ENCODE peak calls at places on chromosomes 2 and 18, in five cellular contexts. J is tibial artery, N is foreskin fibroblast, M is left lung, S is H1. W is an unnamed sample.

GRCh38 chr18:26549486-26550435 is 1.4 kb upstream of the KCTD1 start:
- DNase-seq in J (peak; percentile 89), S (no peak), M (peak; percentile 80), N (peak; percentile 72), W (no peak)

GRCh38 chr2:64470071-64470470 is 16.1 kb downstream of the LGALSL start:
- DNase-seq in S (no peak), N (no peak), J (no peak), M (no peak), W (no peak)

GRCh38 chr18:79048245-79048632 is 21.0 kb upstream of the ATP9B start:
- DNase-seq in M (no peak), J (no peak), N (no peak), S (no peak), W (no peak)

GRCh38 chr18:59904051-59904601 is 4.3 kb downstream of the PMAIP1 start:
- DNase-seq in M (no peak), S (no peak), J (no peak), N (no peak), W (no peak)

GRCh38 chr2:184449760-184450159 is 148.6 kb upstream of the ZNF804A start:
- DNase-seq in J (no peak), M (no peak), N (no peak), S (no peak), W (no peak)

GRCh38 chr2:198259496-198259895 is 455.1 kb downstream of the PLCL1 start:
- DNase-seq in N (no peak), M (no peak), J (no peak), S (no peak), W (no peak)

GRCh38 chr18:67845035-67845434 is 328.5 kb upstream of the DSEL start:
- DNase-seq in M (no peak), J (no peak), N (no peak), S (no peak), W (no peak)

GRCh38 chr18:71221405-71221804 is 932.6 kb downstream of the SOCS6 start:
- DNase-seq in J (no peak), S (no peak), N (no peak), M (no peak), W (no peak)

GRCh38 chr2:54107903-54108615 is 7.4 kb upstream of the ACYP2 start:
- DNase-seq in M (no peak), S (no peak), J (no peak), N (no peak), W (no peak)

GRCh38 chr18:36312806-36313395 is 15.4 kb downstream of the FHOD3 start:
- DNase-seq in N (no peak), J (no peak), S (no peak), M (no peak), W (no peak)

GRCh38 chr18:49628119-49628518 is 66.3 kb downstream of the LIPG start:
- DNase-seq in N (no peak), J (no peak), S (no peak), M (no peak), W (no peak)

GRCh38 chr18:55513199-55513598 is 74.8 kb downstream of the TCF4 start:
- DNase-seq in S (no peak), N (no peak), J (no peak), M (no peak), W (no peak)

GRCh38 chr2:18436408-18437077 is 123.9 kb downstream of the RDH14 start:
- DNase-seq in N (no peak), S (no peak), J (no peak), M (no peak), W (no peak)

GRCh38 chr2:147440694-147441093 is 404.1 kb upstream of the ACVR2A start:
- DNase-seq in J (no peak), M (no peak), N (no peak), S (no peak), W (no peak)

GRCh38 chr2:145058457-145058856 is 538.5 kb upstream of the ZEB2 start:
- DNase-seq in N (no peak), J (no peak), M (no peak), S (no peak), W (no peak)

GRCh38 chr2:51535763-51536162 is 503.8 kb upstream of the NRXN1 start:
- DNase-seq in S (no peak), J (no peak), M (no peak), N (no peak), W (no peak)

GRCh38 chr2:217162533-217162932 is 302.7 kb upstream of the TNP1 start:
- DNase-seq in J (no peak), M (no peak), N (peak; percentile 75), S (no peak), W (no peak)

GRCh38 chr2:238510911-238511613 is 84.3 kb downstream of the ASB1 start:
- DNase-seq in N (no peak), S (no peak), M (no peak), J (peak; percentile 51), W (no peak)

GRCh38 chr2:43405829-43406228 is 179.4 kb upstream of the ZFP36L2 start:
- DNase-seq in N (no peak), J (no peak), S (no peak), M (no peak), W (no peak)

GRCh38 chr2:159605441-159606178 is 10.7 kb downstream of the BAZ2B start:
- DNase-seq in M (no peak), N (no peak), J (no peak), S (no peak), W (no peak)

GRCh38 chr2:234839285-234839684 is 112.5 kb upstream of the SH3BP4 start:
- DNase-seq in M (no peak), J (no peak), S (no peak), N (no peak), W (no peak)

GRCh38 chr2:225464346-225465025 is 65.0 kb downstream of the NYAP2 start:
- DNase-seq in J (no peak), M (no peak), N (no peak), S (no peak), W (no peak)

GRCh38 chr2:225465827-225466226 is 66.3 kb downstream of the NYAP2 start:
- DNase-seq in N (no peak), S (peak; percentile 41), M (no peak), J (no peak), W (no peak)

GRCh38 chr2:225463449-225463848 is 63.9 kb downstream of the NYAP2 start:
- DNase-seq in N (no peak), M (no peak), S (no peak), J (no peak), W (no peak)

GRCh38 chr2:225468131-225468530 is 68.6 kb downstream of the NYAP2 start:
- DNase-seq in S (no peak), N (no peak), M (no peak), J (no peak), W (no peak)

GRCh38 chr2:225466891-225467604 is 67.5 kb downstream of the NYAP2 start:
- DNase-seq in J (no peak), N (no peak), S (no peak), M (no peak), W (no peak)
- TF ChIP-seq CTCF in J (no peak), N (no peak), S (no peak), M (no peak), W (no peak)

DNA sequence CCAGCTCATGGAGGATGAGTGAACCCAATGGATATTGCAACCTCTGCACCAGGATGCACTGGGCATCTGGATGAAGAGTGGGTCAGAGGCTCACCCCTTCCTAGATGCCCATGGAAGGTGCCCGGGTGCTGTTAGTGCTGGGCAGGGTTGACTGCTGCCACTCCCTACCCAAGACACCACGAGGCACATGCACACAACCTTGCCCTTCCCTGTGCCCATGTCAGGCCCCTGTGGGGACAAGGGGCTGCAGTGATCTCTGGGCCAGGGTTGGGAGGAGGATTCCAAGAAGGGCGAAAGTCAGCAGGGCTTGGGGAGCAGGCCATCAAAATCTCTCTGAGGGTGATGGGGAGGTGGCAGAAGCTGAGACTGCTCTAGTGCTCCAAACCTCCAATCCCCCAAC is 309.7 kb upstream of the ST6GAL2 start:
- DNase-seq in M (no peak), J (no peak), S (no peak), N (no peak), W (no peak)
- TF ChIP-seq CTCF in M (no peak), J (no peak), S (no peak), N (no peak), W (no peak)

GRCh38 chr2:121101093-121101715 is 183.8 kb downstream of the TFCP2L1 start:
- DNase-seq in S (no peak), M (no peak), J (no peak), N (no peak), W (no peak)

GRCh38 chr2:121096611-121097010 is 188.4 kb downstream of the TFCP2L1 start:
- DNase-seq in S (no peak), N (no peak), J (no peak), M (no peak), W (no peak)

GRCh38 chr2:121098556-121098955 is 186.4 kb downstream of the TFCP2L1 start:
- DNase-seq in M (no peak), S (no peak), N (no peak), J (no peak), W (no peak)

GRCh38 chr2:121102949-121103348 is 182.1 kb downstream of the TFCP2L1 start:
- DNase-seq in J (no peak), N (no peak), S (no peak), M (no peak), W (no peak)

DNA sequence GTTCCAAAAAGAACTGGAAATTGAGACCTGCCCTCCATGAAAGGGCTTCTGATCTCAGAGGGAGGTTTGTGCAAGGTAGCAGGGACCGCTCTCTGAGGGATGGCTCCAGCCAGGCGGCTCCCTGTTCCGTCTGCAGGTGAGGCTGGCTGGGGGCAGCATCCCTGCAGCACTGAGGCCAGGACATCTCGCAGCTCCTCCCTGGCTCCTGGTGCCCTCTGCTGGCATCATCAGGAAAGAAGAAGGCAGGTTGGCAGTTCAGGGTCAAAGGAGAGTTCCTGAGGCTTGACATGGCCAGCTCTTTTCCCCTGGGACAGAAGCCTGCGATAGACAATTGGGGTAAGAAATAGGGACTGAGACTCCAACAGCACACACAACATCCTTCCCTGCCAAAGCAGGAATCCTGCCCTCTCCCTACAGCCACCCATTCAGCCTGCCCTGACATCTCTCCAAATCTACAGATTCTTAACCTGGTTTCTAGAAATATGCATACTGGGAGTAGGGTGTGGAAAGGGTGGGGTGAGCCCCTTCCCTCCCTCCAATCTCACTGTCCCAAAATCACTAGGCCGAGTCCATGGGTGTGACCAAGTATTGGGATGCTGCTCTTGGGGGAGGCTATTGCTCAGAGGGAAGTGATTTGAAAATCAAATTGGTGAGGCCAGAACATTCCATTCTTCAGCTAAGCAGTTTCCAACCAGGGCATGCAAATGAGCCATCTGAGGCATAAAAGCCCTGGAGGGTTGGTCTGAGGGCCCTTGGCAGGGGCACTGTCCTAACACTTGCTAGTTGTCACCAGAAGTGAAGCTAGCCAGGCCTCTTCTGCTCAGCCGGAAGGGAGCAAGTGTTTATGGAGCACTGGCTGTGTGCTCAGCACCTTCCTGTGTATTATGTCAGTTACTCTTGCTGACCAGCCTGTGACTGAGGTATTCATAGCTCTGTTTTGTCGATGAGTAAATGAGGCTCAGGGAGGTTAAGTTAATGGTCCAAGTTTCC is 185.4 kb downstream of the TFCP2L1 start:
- DNase-seq in S (no peak), N (no peak), J (no peak), M (no peak), W (no peak)
- TF ChIP-seq CTCF in S (peak; percentile 78), N (peak; percentile 25), J (peak; percentile 6), M (no peak), W (no peak)

GRCh38 chr2:39925312-39925711 is 146.3 kb upstream of the THUMPD2 start:
- DNase-seq in S (no peak), J (no peak), M (no peak), N (no peak), W (no peak)

GRCh38 chr2:39922679-39923416 is 143.8 kb upstream of the THUMPD2 start:
- DNase-seq in S (no peak), J (no peak), N (no peak), M (no peak), W (no peak)

GRCh38 chr2:39918886-39919285 is 139.8 kb upstream of the THUMPD2 start:
- DNase-seq in N (no peak), M (no peak), J (no peak), S (no peak), W (no peak)

GRCh38 chr2:39919511-39920317 is 140.7 kb upstream of the THUMPD2 start:
- DNase-seq in N (no peak), M (no peak), J (no peak), S (no peak), W (no peak)

GRCh38 chr2:39920318-39920775 is 141.3 kb upstream of the THUMPD2 start:
- DNase-seq in S (no peak), J (no peak), M (no peak), N (no peak), W (no peak)
- TF ChIP-seq CTCF in S (no peak), J (no peak), M (no peak), N (no peak), W (no peak)